ENCODE peak calls at places on chromosome 21, in eight cellular contexts. J is right lobe of liver, Y is PC-9, Q is OCI-LY7, S is ascending aorta, W is body of pancreas, L is MM.1S, I is SK-N-SH. A is an unnamed sample.

GRCh38 chr21:45640888-45641479 is 2.5 kb upstream of the PCBP3 start:
- DNase-seq in Y (no peak), W (no peak), I (no peak), S (no peak), Q (peak; percentile 47), J (peak; percentile 53), L (no peak), A (no peak)

GRCh38 chr21:32021319-32022027 is 148.7 kb downstream of the HUNK start:
- DNase-seq in S (no peak), I (peak; percentile 39), L (no peak), Y (no peak), W (peak; percentile 83), Q (no peak), J (peak; percentile 44), A (no peak)

GRCh38 chr21:32803651-32804050 is 32.1 kb upstream of the PAXBP1 start:
- DNase-seq in W (no peak), L (no peak), Y (no peak), I (no peak), J (no peak), S (no peak), Q (no peak), A (no peak)

GRCh38 chr21:35016071-35016470 is 33.0 kb downstream of the RUNX1 start:
- DNase-seq in I (no peak), L (no peak), W (no peak), Q (no peak), Y (peak; percentile 44), J (no peak), S (no peak), A (no peak)

GRCh38 chr21:31493350-31493880 is 149.4 kb upstream of the TIAM1 start:
- DNase-seq in W (no peak), L (no peak), Y (no peak), S (no peak), Q (no peak), J (no peak), I (no peak), A (no peak)

GRCh38 chr21:17570773-17571172 is 41.9 kb downstream of the BTG3 start:
- DNase-seq in Q (no peak), I (no peak), L (no peak), Y (no peak), W (no peak), S (no peak), J (peak; percentile 43), A (no peak)

GRCh38 chr21:14616303-14617039 is 70.4 kb upstream of the SAMSN1 start:
- DNase-seq in L (no peak), Q (no peak), S (no peak), I (no peak), Y (peak; percentile 38), W (no peak), J (no peak), A (no peak)

GRCh38 chr21:17466166-17466565 is 46.7 kb upstream of the CXADR start:
- DNase-seq in L (no peak), Y (peak; percentile 39), Q (no peak), I (no peak), J (no peak), S (no peak), W (peak; percentile 27), A (no peak)

GRCh38 chr21:34143783-34144182 is 70.4 kb downstream of the MRPS6 start:
- DNase-seq in Q (no peak), L (no peak), W (no peak), J (no peak), I (no peak), S (no peak), Y (no peak), A (no peak)

GRCh38 chr21:35024475-35024874 is 24.6 kb downstream of the RUNX1 start:
- DNase-seq in Q (no peak), S (no peak), L (no peak), J (no peak), I (no peak), Y (no peak), W (no peak), A (no peak)

GRCh38 chr21:33299181-33299752 is 25.5 kb upstream of the IFNAR1 start:
- DNase-seq in S (no peak), J (no peak), W (no peak), Q (peak; percentile 89), Y (peak; percentile 40), I (no peak), L (peak; percentile 83), A (peak; percentile 44)

GRCh38 chr21:33763573-33763881 is 121.2 kb downstream of the ITSN1 start:
- DNase-seq in S (no peak), W (no peak), I (no peak), Q (no peak), J (no peak), Y (no peak), L (no peak), A (no peak)

GRCh38 chr21:36260030-36260787 is 59.8 kb upstream of the MORC3 start:
- DNase-seq in I (peak; percentile 70), Q (peak; percentile 79), J (no peak), Y (peak; percentile 44), L (peak; percentile 87), S (no peak), W (peak; percentile 55), A (peak; percentile 65)

GRCh38 chr21:20968391-20968790 is 29.8 kb upstream of the NCAM2 start:
- DNase-seq in S (no peak), Q (no peak), L (no peak), Y (no peak), W (no peak), I (no peak), J (no peak), A (no peak)

GRCh38 chr21:45981154-45981606 is 390 bp upstream of the COL6A1 start:
- DNase-seq in S (no peak), J (peak; percentile 73), W (peak; percentile 82), L (peak; percentile 41), I (peak; percentile 91), Y (peak; percentile 65), Q (peak; percentile 18), A (peak; percentile 75)

GRCh38 chr21:33383056-33383888 is 19.9 kb upstream of the IFNGR2 start:
- DNase-seq in W (peak; percentile 50), Y (peak; percentile 90), J (peak; percentile 81), L (peak; percentile 97), Q (peak; percentile 96), I (no peak), S (no peak), A (peak; percentile 68)

GRCh38 chr21:19326581-19327319 is 923.2 kb upstream of the TMPRSS15 start:
- DNase-seq in Q (no peak), S (no peak), J (no peak), L (no peak), I (no peak), W (no peak), Y (no peak), A (no peak)

GRCh38 chr21:24197956-24198355 is 1409.3 kb downstream of the MRPL39 start:
- DNase-seq in S (no peak), L (no peak), J (no peak), Y (no peak), W (no peak), Q (no peak), I (no peak), A (no peak)

GRCh38 chr21:17051054-17051453 is 461.8 kb upstream of the CXADR start:
- DNase-seq in S (no peak), W (no peak), Y (no peak), J (no peak), I (peak; percentile 28), Q (no peak), L (no peak), A (no peak)

GRCh38 chr21:45935628-45936027 is 45.9 kb upstream of the COL6A1 start:
- DNase-seq in I (no peak), Y (no peak), W (no peak), L (no peak), Q (no peak), S (no peak), J (no peak), A (no peak)

GRCh38 chr21:14686466-14687276 is 140.6 kb upstream of the SAMSN1 start:
- DNase-seq in Q (peak; percentile 42), L (peak; percentile 78), I (no peak), Y (no peak), J (no peak), S (no peak), W (no peak), A (no peak)

GRCh38 chr21:20943476-20944085 is 54.6 kb upstream of the NCAM2 start:
- DNase-seq in I (no peak), Y (no peak), L (no peak), J (no peak), Q (no peak), S (no peak), W (no peak), A (no peak)

GRCh38 chr21:38179504-38179900 is 77.3 kb upstream of the KCNJ15 start:
- DNase-seq in J (no peak), W (no peak), S (no peak), Q (no peak), Y (no peak), L (no peak), I (no peak), A (no peak)
- H3K27ac ChIP-seq in J (no peak overlapping the region), W (no peak overlapping the region), S (no peak overlapping the region), Q (no peak overlapping the region), Y (no peak overlapping the region), L (no peak overlapping the region), I (no peak overlapping the region), A (no peak overlapping the region)

DNA sequence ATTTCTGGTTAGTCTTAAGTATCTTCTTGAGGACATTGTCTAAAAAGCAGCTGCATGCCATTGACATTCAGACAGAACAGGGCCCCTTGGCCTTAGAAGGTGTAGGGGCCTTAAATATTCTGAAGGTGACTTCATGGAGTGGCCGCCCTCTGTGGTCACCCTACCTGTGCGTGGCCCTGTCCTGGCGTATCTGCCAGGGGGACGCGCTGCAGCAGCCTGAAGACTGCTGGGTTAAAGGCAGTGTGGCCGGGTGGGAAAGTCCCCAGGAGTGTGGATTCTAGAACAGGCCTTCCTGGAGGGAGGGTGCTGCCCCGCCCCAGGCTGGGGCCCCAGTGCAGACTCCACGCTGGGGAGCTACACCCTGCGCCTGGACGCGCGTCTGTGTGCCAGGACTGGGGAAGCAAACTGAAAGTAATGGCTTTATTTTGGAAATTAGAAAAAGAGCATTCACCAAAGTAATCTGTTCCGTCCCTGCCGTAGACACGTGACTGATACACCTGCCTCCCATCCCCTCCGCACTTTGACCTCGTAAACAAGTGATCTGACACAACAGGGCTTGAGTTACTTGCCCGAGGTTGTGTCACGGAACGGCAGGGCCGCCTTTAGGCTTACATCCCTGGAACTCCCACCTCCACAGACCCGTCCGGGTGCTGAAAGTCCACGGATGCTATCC is 1.8 kb downstream of the AGPAT3 start:
- DNase-seq in Q (no peak), J (peak; percentile 74), W (peak; percentile 53), L (peak; percentile 85), S (no peak), Y (no peak), I (no peak), A (peak; percentile 69)
- H3K4me3 ChIP-seq in Q (peak overlapping the region; percentile 72), J (peak overlapping the region; percentile 85), W (no peak overlapping the region), L (peak overlapping the region; percentile 78), S (peak overlapping the region; percentile 100), Y (peak overlapping the region; percentile 62), I (peak overlapping the region; percentile 90), A (peak overlapping the region; percentile 70)

GRCh38 chr21:43270800-43271261 is 102.0 kb downstream of the CRYAA start:
- DNase-seq in Q (no peak), I (peak; percentile 94), Y (no peak), S (no peak), W (no peak), J (no peak), L (no peak), A (no peak)
- H3K4me1 ChIP-seq in Q (peaks cover 15% of the 10 kb centered on the region), I (peaks cover 79% of the 10 kb centered on the region), Y (no peaks in the 10 kb centered on the region), S (no peaks in the 10 kb centered on the region), W (no peaks in the 10 kb centered on the region), J (peaks cover 43% of the 10 kb centered on the region), L (no peaks in the 10 kb centered on the region), A (no peaks in the 10 kb centered on the region)

DNA sequence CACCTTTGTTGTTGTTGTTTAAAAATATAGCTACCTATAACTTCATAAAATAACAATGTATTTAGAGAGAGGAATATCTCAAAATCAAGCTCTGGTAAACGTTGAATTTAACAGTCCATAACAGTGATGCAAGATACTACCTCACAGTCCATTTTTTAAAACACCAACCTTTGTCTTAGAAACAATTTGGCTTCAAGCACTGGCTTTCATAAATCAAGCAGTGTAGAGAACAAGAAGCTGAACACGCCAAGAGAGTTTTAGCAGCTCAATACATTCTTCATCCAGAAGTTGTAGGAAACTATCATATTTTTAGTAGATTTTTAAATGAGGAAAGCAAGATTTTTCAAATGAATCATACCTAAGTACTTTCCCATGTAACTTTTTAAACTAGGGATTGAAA is 334.3 kb upstream of the ADAMTS5 start:
- DNase-seq in I (no peak), J (no peak), Y (no peak), S (no peak), W (no peak), L (no peak), Q (no peak), A (no peak)
- H3K27ac ChIP-seq in I (no peak overlapping the region), J (no peak overlapping the region), Y (no peak overlapping the region), S (no peak overlapping the region), W (no peak overlapping the region), L (no peak overlapping the region), Q (no peak overlapping the region), A (no peak overlapping the region)